ENCODE peak calls at places on chromosome 12, in eight cellular contexts. H, J, A, V, G, R, P and Q are unnamed samples.

GRCh38 chr12:95767703-95768102 is 22.9 kb downstream of the NTN4 start:
- DNase-seq in H (no peak), J (no peak), A (no peak), V (peak), G (no peak), R (no peak), P (no peak), Q (no peak)

GRCh38 chr12:120662879-120663278 is 22.5 kb downstream of the CABP1 start:
- DNase-seq in H (no peak), J (no peak), A (no peak), V (no peak), G (no peak), R (no peak), P (no peak), Q (no peak)

GRCh38 chr12:104672501-104673265 is 215.9 kb downstream of the CHST11 start:
- DNase-seq in H (no peak), J (peak), A (no peak), V (peak), G (no peak), R (no peak), P (peak), Q (no peak)

GRCh38 chr12:53737951-53738833 is 10.9 kb upstream of the CALCOCO1 start:
- DNase-seq in H (no peak), J (no peak), A (no peak), V (no peak), G (no peak), R (peak), P (no peak), Q (no peak)

GRCh38 chr12:96210376-96211055 is 16.3 kb downstream of the ELK3 start:
- DNase-seq in H (no peak), J (no peak), A (no peak), V (no peak), G (no peak), R (no peak), P (no peak), Q (no peak)

GRCh38 chr12:54917001-54917488 is 62.7 kb downstream of the MUCL1 start:
- DNase-seq in H (no peak), J (no peak), A (no peak), V (no peak), G (no peak), R (no peak), P (no peak), Q (no peak)

GRCh38 chr12:46373303-46374182 is 970 bp upstream of the SLC38A2 start:
- DNase-seq in H (no peak), J (peak), A (no peak), V (no peak), G (peak), R (peak), P (peak), Q (no peak)

GRCh38 chr12:45781080-45781479 is 51.6 kb downstream of the ARID2 start:
- DNase-seq in H (no peak), J (no peak), A (no peak), V (no peak), G (no peak), R (no peak), P (no peak), Q (no peak)

GRCh38 chr12:67042697-67043131 is 226.4 kb upstream of the CAND1 start:
- DNase-seq in H (no peak), J (no peak), A (no peak), V (peak), G (no peak), R (no peak), P (peak), Q (no peak)

GRCh38 chr12:70985850-70986249 is 65.3 kb upstream of the PTPRR start:
- DNase-seq in H (no peak), J (no peak), A (no peak), V (peak), G (no peak), R (no peak), P (peak), Q (no peak)

GRCh38 chr12:6963016-6963731 is 7.3 kb downstream of the PHB2 start:
- DNase-seq in H (no peak), J (no peak), A (no peak), V (no peak), G (no peak), R (peak), P (no peak), Q (no peak)

GRCh38 chr12:123614531-123614930 is 12.6 kb downstream of the DDX55 start:
- DNase-seq in H (no peak), J (peak), A (peak), V (peak), G (peak), R (no peak), P (no peak), Q (no peak)

GRCh38 chr12:79255326-79255725 is 390.8 kb downstream of the SYT1 start:
- DNase-seq in H (no peak), J (no peak), A (peak), V (peak), G (no peak), R (no peak), P (peak), Q (peak)

GRCh38 chr12:6328945-6329692 is 12.8 kb downstream of the TNFRSF1A start:
- DNase-seq in H (no peak), J (no peak), A (no peak), V (no peak), G (no peak), R (no peak), P (no peak), Q (no peak)

GRCh38 chr12:91040356-91040755 is 17.5 kb downstream of the KERA start:
- DNase-seq in H (no peak), J (no peak), A (no peak), V (peak), G (no peak), R (no peak), P (peak), Q (peak)

DNA sequence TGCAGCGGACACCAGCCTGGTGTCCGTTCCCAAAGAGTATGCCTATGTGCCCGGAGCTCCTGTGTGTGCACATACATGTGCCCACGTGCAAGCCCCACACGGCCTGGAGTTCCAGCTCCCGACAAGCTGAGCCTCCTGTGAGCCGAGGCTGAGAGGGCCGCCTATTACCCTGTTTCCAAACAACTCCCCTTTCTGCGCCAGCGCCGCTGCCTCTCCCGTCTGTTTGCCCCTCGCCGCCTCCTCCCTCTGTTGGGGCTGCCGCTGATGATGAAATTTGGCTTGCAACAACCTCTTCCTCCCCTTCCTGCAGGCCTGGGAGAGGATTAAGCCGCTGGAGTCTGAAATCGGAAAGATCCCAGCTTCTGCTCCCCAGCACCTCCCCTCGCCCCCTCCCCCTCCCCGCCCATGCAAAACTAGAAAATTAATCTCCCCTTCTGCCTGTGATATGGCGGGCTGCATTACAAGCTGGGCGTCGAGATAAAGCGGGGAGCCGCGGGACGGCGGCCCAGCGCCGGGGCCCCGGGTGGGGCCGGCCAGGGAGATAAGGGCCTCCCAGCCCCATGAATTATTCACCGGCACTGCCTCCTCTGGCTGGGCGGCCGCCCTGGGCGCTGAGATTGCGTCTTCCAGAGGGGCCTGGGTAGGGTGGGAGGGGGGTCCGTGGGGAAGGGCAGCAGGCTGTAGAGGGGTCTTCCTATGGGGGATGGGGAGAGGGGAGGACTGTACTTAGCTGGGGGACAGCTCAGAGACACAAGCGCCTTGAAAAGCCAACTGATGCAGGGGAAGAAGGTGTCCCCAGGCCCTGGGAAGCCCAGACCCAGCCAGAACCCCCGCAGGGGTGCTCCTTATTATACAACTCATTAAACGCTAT is 6.8 kb upstream of the ASIC1 start:
- DNase-seq in H (no peak), J (peak), A (no peak), V (peak), G (peak), R (no peak), P (peak), Q (no peak)
- H3K4me3 ChIP-seq in H (no peak), J (no peak), A (peak), V (peak), G (peak), R (peak), P (peak), Q (peak)

DNA sequence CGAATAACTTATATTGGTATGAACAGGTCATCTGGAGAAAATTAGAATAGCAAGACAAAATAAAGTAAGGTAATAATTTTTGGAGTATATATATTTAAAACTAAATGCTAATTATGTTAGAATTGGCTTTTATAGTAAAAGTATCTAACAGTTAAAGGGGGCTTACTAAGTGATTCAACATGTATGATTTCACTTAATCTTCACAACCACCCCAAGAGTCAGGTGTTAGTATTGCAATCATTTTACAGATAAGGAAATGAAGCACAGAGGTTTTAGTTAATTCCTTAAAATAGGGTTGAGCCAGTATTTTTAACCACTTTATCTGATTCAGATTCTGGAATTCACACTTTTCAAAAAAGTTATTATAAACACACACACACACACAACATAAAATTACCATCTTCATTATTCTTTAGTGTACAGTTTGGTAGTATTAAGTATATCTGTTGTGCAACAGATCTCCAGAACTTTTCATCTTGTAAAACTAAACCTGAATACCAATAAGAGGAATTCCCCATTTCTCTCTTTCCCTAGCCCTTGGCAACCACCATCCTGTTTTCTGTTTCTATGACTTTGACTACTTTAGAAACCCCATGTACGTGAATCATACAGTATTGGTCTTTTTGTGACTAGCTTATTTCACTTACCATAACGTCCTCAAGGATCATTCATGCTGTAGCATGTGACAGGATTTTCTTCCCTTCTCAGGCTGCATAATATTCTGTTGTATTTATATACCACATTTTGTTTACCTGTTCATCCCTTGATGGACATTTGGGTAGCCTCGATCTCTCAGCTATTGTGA is 12.5 kb downstream of the A2M start:
- DNase-seq in H (no peak), J (no peak), A (no peak), V (no peak), G (no peak), R (no peak), P (no peak), Q (no peak)
- TF ChIP-seq CTCF in H (no peak), J (no peak), A (no peak), V (no peak), G (no peak), R (no peak), P (no peak), Q (no peak)

GRCh38 chr12:76420221-76420620 is 72.0 kb upstream of the BBS10 start:
- DNase-seq in H (no peak), J (no peak), A (no peak), V (no peak), G (no peak), R (no peak), P (no peak), Q (no peak)

GRCh38 chr12:76426160-76426559 is 77.9 kb upstream of the BBS10 start:
- DNase-seq in H (no peak), J (no peak), A (no peak), V (no peak), G (no peak), R (no peak), P (no peak), Q (no peak)

GRCh38 chr12:76424941-76425340 is 76.7 kb upstream of the BBS10 start:
- DNase-seq in H (no peak), J (no peak), A (no peak), V (no peak), G (no peak), R (no peak), P (no peak), Q (no peak)

GRCh38 chr12:76422878-76423438 is 74.7 kb upstream of the BBS10 start:
- DNase-seq in H (peak), J (no peak), A (no peak), V (peak), G (no peak), R (no peak), P (peak), Q (peak)

DNA sequence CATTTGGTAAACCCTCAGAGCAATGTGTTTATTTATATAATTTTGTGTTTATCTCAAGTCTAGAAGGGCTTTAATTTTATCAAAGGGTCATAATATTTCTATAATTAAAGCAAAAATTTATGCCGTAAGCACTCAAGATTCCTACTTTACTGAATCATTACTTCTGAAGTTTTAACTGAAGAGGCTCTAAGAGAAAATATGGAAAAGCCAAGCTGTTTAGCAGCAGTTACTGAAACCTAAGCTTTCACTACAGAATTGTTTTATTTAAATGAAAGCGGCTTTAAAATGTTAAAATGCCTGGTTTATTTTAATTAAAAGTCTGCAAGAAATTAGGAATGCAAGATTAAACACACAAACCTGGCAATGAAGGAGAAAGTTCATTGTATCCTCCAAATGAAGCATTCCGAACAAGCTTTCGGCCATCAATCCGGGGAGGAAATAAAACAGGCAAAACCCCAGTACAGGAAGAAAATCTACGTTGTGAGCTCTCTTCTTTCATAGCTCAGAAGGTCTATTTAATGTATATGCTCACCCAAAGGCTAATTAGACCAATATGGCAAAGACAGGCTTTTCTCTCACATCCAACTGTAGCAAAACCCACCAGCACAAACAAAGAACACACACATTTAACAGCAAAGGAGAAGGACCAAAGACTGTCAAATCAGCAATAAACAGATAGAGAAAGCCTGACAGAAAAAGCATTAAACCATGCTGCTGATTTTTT is 74.1 kb upstream of the BBS10 start:
- DNase-seq in H (no peak), J (no peak), A (no peak), V (no peak), G (no peak), R (no peak), P (peak), Q (no peak)
- H3K4me3 ChIP-seq in H (peak), J (no peak), A (peak), V (no peak), G (no peak), R (no peak), P (peak), Q (peak)

DNA sequence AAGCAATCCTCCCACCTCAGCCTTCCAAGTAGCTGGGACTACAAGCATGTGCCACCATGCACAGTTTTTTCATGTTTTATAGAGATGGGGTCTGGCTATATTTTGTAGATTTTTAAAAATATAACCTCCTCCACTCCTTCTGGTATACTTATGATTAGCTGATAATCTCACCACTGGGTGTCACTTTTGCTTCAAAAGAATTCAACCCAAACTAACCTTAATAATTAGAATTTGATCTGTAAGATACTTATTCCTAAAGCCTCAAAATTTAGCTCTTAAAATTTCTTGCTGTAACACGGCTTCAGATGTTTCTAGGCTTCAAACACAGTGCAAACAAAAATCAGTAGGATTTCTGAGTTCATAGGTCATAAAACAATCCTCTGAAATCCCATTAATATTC is 130.3 kb downstream of the CEP83 start:
- DNase-seq in H (no peak), J (no peak), A (no peak), V (no peak), G (no peak), R (no peak), P (no peak), Q (no peak)
- TF ChIP-seq CTCF in H (no peak), J (no peak), A (no peak), V (peak), G (no peak), R (no peak), P (no peak), Q (no peak)

GRCh38 chr12:107844312-107844921 is 69.9 kb downstream of the ASCL4 start:
- DNase-seq in H (no peak), J (no peak), A (no peak), V (no peak), G (no peak), R (no peak), P (no peak), Q (no peak)

GRCh38 chr12:107843351-107844311 is 69.1 kb downstream of the ASCL4 start:
- DNase-seq in H (no peak), J (no peak), A (no peak), V (no peak), G (no peak), R (no peak), P (peak), Q (no peak)

GRCh38 chr12:107845980-107846659 is 71.6 kb downstream of the ASCL4 start:
- DNase-seq in H (no peak), J (no peak), A (no peak), V (peak), G (peak), R (no peak), P (no peak), Q (no peak)

GRCh38 chr12:107847430-107847829 is 72.9 kb downstream of the ASCL4 start:
- DNase-seq in H (no peak), J (no peak), A (no peak), V (no peak), G (no peak), R (no peak), P (no peak), Q (no peak)

DNA sequence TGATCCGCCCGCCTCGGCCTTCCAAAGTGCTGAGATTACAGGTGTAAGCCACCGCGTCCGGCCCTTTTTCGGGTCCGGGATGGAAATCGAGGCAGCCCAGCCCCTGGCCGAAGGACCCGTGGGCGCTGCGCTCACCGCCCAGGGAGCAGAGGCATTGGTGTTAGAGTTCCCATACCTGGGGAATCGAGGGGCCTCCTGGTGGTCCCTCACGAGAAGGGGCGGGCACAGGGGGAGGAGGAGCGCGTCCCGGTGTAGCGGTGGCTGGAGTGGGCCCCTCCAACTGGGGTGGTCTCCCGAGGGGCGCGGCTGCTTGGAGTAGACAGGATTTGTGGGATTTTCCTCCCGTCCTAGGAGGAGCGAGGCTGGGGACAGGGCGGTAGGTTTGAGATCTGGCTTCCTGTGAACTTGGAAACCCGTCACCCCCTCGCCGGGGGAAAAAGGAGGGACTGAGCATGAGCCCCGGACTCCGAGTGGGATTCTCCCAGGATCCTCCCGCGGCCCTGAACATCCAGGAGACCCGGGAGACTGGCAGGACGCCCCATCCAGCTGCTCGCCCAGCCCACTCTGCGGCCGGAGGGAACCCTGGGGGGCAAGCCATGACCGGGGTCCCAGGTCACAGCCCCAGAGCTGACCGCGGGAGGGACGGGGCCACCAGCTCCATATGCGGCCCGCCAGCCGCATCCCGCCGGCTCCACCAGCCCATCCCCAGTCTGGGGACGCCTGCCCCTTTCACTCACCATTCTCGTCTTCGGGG is 70.9 kb downstream of the ASCL4 start:
- DNase-seq in H (no peak), J (no peak), A (no peak), V (no peak), G (no peak), R (no peak), P (no peak), Q (no peak)
- H3K4me3 ChIP-seq in H (no peak), J (no peak), A (no peak), V (no peak), G (no peak), R (no peak), P (no peak), Q (no peak)

GRCh38 chr12:969821-970220 is 20.3 kb upstream of the RAD52 start:
- DNase-seq in H (no peak), J (no peak), A (no peak), V (no peak), G (no peak), R (no peak), P (no peak), Q (no peak)

GRCh38 chr12:968561-968960 is 19.1 kb upstream of the RAD52 start:
- DNase-seq in H (no peak), J (no peak), A (no peak), V (no peak), G (no peak), R (no peak), P (no peak), Q (no peak)

GRCh38 chr12:966715-967114 is 17.2 kb upstream of the RAD52 start:
- DNase-seq in H (no peak), J (no peak), A (no peak), V (no peak), G (no peak), R (no peak), P (no peak), Q (no peak)

GRCh38 chr12:971991-972390 is 19.0 kb upstream of the ERC1 start:
- DNase-seq in H (no peak), J (no peak), A (no peak), V (no peak), G (no peak), R (no peak), P (no peak), Q (no peak)

GRCh38 chr12:967641-968040 is 18.1 kb upstream of the RAD52 start:
- DNase-seq in H (no peak), J (no peak), A (no peak), V (no peak), G (no peak), R (no peak), P (no peak), Q (no peak)
- TF ChIP-seq CTCF in H (no peak), J (no peak), A (no peak), V (no peak), G (no peak), R (no peak), P (no peak), Q (no peak)

GRCh38 chr12:106135781-106136180 is 3.0 kb downstream of the NUAK1 start:
- DNase-seq in H (no peak), J (no peak), A (no peak), V (no peak), G (no peak), R (no peak), P (no peak), Q (no peak)
- H3K4me3 ChIP-seq in H (peak), J (peak), A (peak), V (no peak), G (peak), R (peak), P (peak), Q (peak)